ENCODE peak calls at places on chromosomes 13 and 19, in seven cellular contexts. A is coronary artery, B is fibroblast of pulmonary artery, S is cardiac fibroblast, I is AG10803, D is IMR-90, Y is upper lobe of right lung. W is an unnamed sample.
A peak's percentile ranks its signal among the peaks of the same experiment; 100 is the strongest.

GRCh38 chr13:33016414-33017409 is at the start of gene KL:
- DNase-seq in Y (peak; percentile 80), D (no peak), A (no peak), B (no peak), I (no peak), S (no peak), W (no peak)

GRCh38 chr19:11243798-11244169 is 4.4 kb downstream of the ANGPTL8 start:
- DNase-seq in Y (no peak), A (no peak), S (no peak), B (no peak), I (no peak), D (no peak), W (no peak)

GRCh38 chr19:44748426-44749254 is at the start of gene BCL3:
- DNase-seq in D (no peak), I (peak; percentile 75), A (no peak), B (peak; percentile 80), Y (peak; percentile 91), S (no peak), W (no peak)

GRCh38 chr19:4811328-4812131 is 20.0 kb downstream of the TICAM1 start:
- DNase-seq in S (peak; percentile 74), I (peak; percentile 49), A (peak; percentile 88), B (peak; percentile 72), Y (peak; percentile 92), D (peak; percentile 45), W (peak; percentile 59)

GRCh38 chr13:88751994-88752393 is 1080.8 kb downstream of the SLITRK5 start:
- DNase-seq in A (no peak), I (no peak), B (no peak), D (no peak), Y (no peak), S (no peak), W (no peak)

GRCh38 chr19:37872383-37872782 is 34.0 kb downstream of the WDR87 start:
- DNase-seq in S (peak; percentile 31), D (peak; percentile 7), I (no peak), A (no peak), B (no peak), Y (no peak), W (no peak)

GRCh38 chr13:51257187-51257586 is 35.0 kb downstream of the FAM124A start:
- DNase-seq in D (no peak), S (no peak), Y (no peak), A (no peak), B (no peak), I (no peak), W (no peak)

GRCh38 chr19:51018745-51019543 is 565 bp downstream of the KLK10 start:
- DNase-seq in Y (no peak), I (no peak), A (no peak), S (no peak), B (peak; percentile 6), D (no peak), W (no peak)

GRCh38 chr13:94712287-94712811 is at the start of gene SOX21:
- DNase-seq in D (no peak), A (no peak), Y (no peak), I (no peak), B (no peak), S (no peak), W (no peak)

GRCh38 chr19:13906525-13906904 is 514 bp downstream of the CC2D1A start:
- DNase-seq in S (peak; percentile 9), A (no peak), Y (peak; percentile 81), B (no peak), I (peak; percentile 9), D (no peak), W (no peak)

GRCh38 chr13:80084086-80084676 is 256.7 kb downstream of the SPRY2 start:
- DNase-seq in S (peak; percentile 98), B (peak; percentile 96), I (peak; percentile 99), A (no peak), D (peak; percentile 93), Y (no peak), W (peak; percentile 98)

GRCh38 chr19:38196948-38197656 is 26.9 kb downstream of the DPF1 start:
- DNase-seq in A (no peak), D (no peak), I (no peak), Y (no peak), B (no peak), S (no peak), W (no peak)

GRCh38 chr19:38653028-38653571 is 5.7 kb downstream of the ACTN4 start:
- DNase-seq in I (peak; percentile 76), B (peak; percentile 51), D (peak; percentile 51), S (peak; percentile 66), A (no peak), Y (no peak), W (peak; percentile 85)

GRCh38 chr13:40126301-40127085 is 471.0 kb downstream of the COG6 start:
- DNase-seq in D (no peak), A (no peak), I (no peak), Y (no peak), B (no peak), S (no peak), W (no peak)

GRCh38 chr19:40737102-40737644 is 13.1 kb downstream of the ACTMAP start:
- DNase-seq in S (no peak), I (no peak), D (no peak), Y (peak; percentile 64), A (no peak), B (no peak), W (no peak)

GRCh38 chr13:44810067-44810840 is 179.0 kb downstream of the NUFIP1 start:
- DNase-seq in Y (no peak), D (no peak), S (peak; percentile 27), I (no peak), A (no peak), B (peak; percentile 48), W (peak; percentile 89)

GRCh38 chr19:7983995-7984837 is 21.2 kb downstream of the ELAVL1 start:
- DNase-seq in D (no peak), I (no peak), B (no peak), Y (no peak), S (no peak), A (no peak), W (no peak)

GRCh38 chr13:80463673-80464352 is 122.9 kb upstream of the SPRY2 start:
- DNase-seq in S (peak; percentile 32), D (no peak), Y (no peak), B (peak; percentile 84), A (no peak), I (no peak), W (peak; percentile 27)

GRCh38 chr19:1747285-1748114 is 5.8 kb upstream of the ONECUT3 start:
- DNase-seq in D (peak; percentile 80), S (peak; percentile 94), Y (no peak), I (peak; percentile 65), B (peak; percentile 90), A (no peak), W (peak; percentile 89)

GRCh38 chr13:32261567-32261966 is 53.6 kb downstream of the ZAR1L start:
- DNase-seq in D (peak; percentile 92), I (peak; percentile 48), S (peak; percentile 91), B (peak; percentile 97), A (peak; percentile 85), Y (no peak), W (peak; percentile 91)

GRCh38 chr19:1104452-1105216 is 840 bp downstream of the GPX4 start:
- DNase-seq in D (peak; percentile 69), S (peak; percentile 60), A (peak; percentile 89), B (peak; percentile 72), Y (peak; percentile 93), I (peak; percentile 59), W (peak; percentile 72)

GRCh38 chr19:2627319-2627829 is 75.1 kb downstream of the GNG7 start:
- DNase-seq in I (peak; percentile 97), S (peak; percentile 99), A (peak; percentile 97), B (peak; percentile 96), D (peak; percentile 99), Y (peak; percentile 89), W (peak; percentile 97)

GRCh38 chr13:24348797-24349515 is 39.6 kb downstream of the C1QTNF9 start:
- DNase-seq in B (no peak), A (no peak), D (no peak), I (no peak), Y (no peak), S (peak; percentile 7), W (no peak)

DNA sequence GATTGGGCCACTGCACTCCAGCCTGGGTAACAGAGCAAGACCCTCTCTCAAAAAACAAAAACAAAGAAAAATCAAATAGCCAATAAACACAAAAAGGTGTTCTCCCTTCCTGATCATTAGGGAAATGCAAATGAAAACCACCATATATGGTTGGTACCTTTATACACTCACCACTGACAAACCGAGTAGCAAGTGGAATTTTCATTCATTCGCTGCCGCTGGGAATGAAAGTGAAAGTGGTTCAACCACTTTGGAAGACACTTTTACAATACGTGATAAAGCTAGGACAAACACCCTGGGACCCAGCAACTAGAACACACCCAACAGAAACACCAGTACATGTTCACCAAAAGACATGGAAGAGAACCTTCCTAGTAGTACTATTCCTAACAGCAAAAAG is 21.0 kb downstream of the GRIK5 start:
- DNase-seq in B (no peak), S (no peak), D (no peak), Y (no peak), A (no peak), I (no peak), W (no peak)
- H3K4me3 ChIP-seq in B (no peak overlapping the region), S (no peak overlapping the region), D (no peak overlapping the region), Y (peak overlapping the region; percentile 25), A (no peak overlapping the region), I (no peak overlapping the region), W (no peak overlapping the region)

GRCh38 chr19:53308339-53308811 is 25.2 kb upstream of the ZNF845 start:
- DNase-seq in B (peak; percentile 22), D (no peak), Y (peak; percentile 70), I (no peak), S (peak; percentile 38), A (no peak), W (no peak)
- TF ChIP-seq CTCF in B (peak; percentile 24), D (no peak), Y (peak; percentile 51), I (peak; percentile 11), S (peak; percentile 52), A (no peak), W (peak; percentile 17)

GRCh38 chr19:48043675-48044258 is at the start of gene CABP5:
- DNase-seq in Y (no peak), B (no peak), I (no peak), S (no peak), A (no peak), D (no peak), W (no peak)
- H3K4me3 ChIP-seq in Y (no peak within 1 kb of the TSS), B (no peak within 1 kb of the TSS), I (no peak within 1 kb of the TSS), S (no peak within 1 kb of the TSS), A (no peak within 1 kb of the TSS), D (no peak within 1 kb of the TSS), W (no peak within 1 kb of the TSS)

GRCh38 chr19:22882797-22883196 is 50.7 kb downstream of the ZNF723 start:
- DNase-seq in Y (no peak), D (peak; percentile 13), I (peak; percentile 4), S (peak; percentile 49), A (no peak), B (peak; percentile 34), W (peak; percentile 18)
- TF ChIP-seq CTCF in Y (peak; percentile 49), D (peak; percentile 28), I (peak; percentile 12), S (peak; percentile 22), A (no peak), B (no peak), W (no peak)

GRCh38 chr13:43185206-43185605 is 161.8 kb downstream of the DNAJC15 start:
- DNase-seq in A (no peak), Y (no peak), B (no peak), I (no peak), S (no peak), D (no peak), W (no peak)
- H3K4me3 ChIP-seq in A (no peak overlapping the region), Y (no peak overlapping the region), B (no peak overlapping the region), I (no peak overlapping the region), S (no peak overlapping the region), D (no peak overlapping the region), W (no peak overlapping the region)

W was measured in fibroblast of the aortic adventitia.